ENCODE peak calls at places on chromosomes 1 and 21, in nine cellular contexts. B is NCI-H1048; H is HTR-8/SVneo; J is germinal center; M is NCI-H1105 treated with DMSO at 0.1 percent for 48 hours; A is globus pallidus; V is thoracic aorta; K is sigmoid colon; F is stimulated activated CD4-positive, alpha-beta T cell treated with anti-CD3 and anti-CD28 coated beads, Interleukin-2, amount 100 ng/mL, for 48 hours. P is an unnamed sample.

GRCh38 chr1:58941471-58942289 is 157.8 kb upstream of the JUN start:
- DNase-seq in B (no peak), H (no peak), J (no peak), M (no peak), A (no peak), V (no peak), K (no peak), F (no peak), P (no peak)

GRCh38 chr1:154534263-154534844 is 24.1 kb downstream of the UBE2Q1 start:
- DNase-seq in B (no peak), H (peak; percentile 48), J (peak; percentile 23), M (peak; percentile 79), A (no peak), V (no peak), K (no peak), F (no peak), P (no peak)

GRCh38 chr1:209176866-209177430 is 406.6 kb upstream of the CAMK1G start:
- DNase-seq in B (no peak), H (no peak), J (no peak), M (peak; percentile 20), A (no peak), V (no peak), K (no peak), F (no peak), P (peak; percentile 77)

GRCh38 chr1:41482906-41483895 is 1.3 kb downstream of the EDN2 start:
- DNase-seq in B (no peak), H (no peak), J (no peak), M (peak; percentile 41), A (no peak), V (no peak), K (no peak), F (no peak), P (no peak)

GRCh38 chr1:182990413-182991144 is 32.6 kb upstream of the LAMC1 start:
- DNase-seq in B (no peak), H (no peak), J (no peak), M (no peak), A (no peak), V (no peak), K (no peak), F (no peak), P (no peak)

GRCh38 chr1:182301467-182302198 is 90.0 kb downstream of the GLUL start:
- DNase-seq in B (peak; percentile 91), H (no peak), J (no peak), M (peak; percentile 4), A (peak; percentile 94), V (no peak), K (peak; percentile 71), F (peak; percentile 12), P (peak; percentile 90)

GRCh38 chr21:41923641-41924342 is 30.0 kb downstream of the C2CD2 start:
- DNase-seq in B (no peak), H (no peak), J (no peak), M (no peak), A (no peak), V (no peak), K (peak; percentile 75), F (no peak), P (no peak)

GRCh38 chr1:68495968-68496679 is 758 bp downstream of the DEPDC1 start:
- DNase-seq in B (no peak), H (no peak), J (peak; percentile 5), M (peak; percentile 25), A (no peak), V (no peak), K (no peak), F (no peak), P (no peak)

GRCh38 chr1:30599721-30600120 is 123.7 kb downstream of the MATN1 start:
- DNase-seq in B (no peak), H (no peak), J (no peak), M (no peak), A (no peak), V (no peak), K (peak; percentile 73), F (no peak), P (no peak)

GRCh38 chr21:30769724-30770431 is 14.7 kb upstream of the KRTAP21-1 start:
- DNase-seq in B (no peak), H (no peak), J (no peak), M (no peak), A (no peak), V (no peak), K (no peak), F (no peak), P (no peak)

GRCh38 chr1:61210435-61211012 is 128.2 kb downstream of the NFIA start:
- DNase-seq in B (no peak), H (no peak), J (no peak), M (no peak), A (no peak), V (no peak), K (no peak), F (no peak), P (no peak)

GRCh38 chr1:233439721-233440120 is 112.2 kb downstream of the MAP3K21 start:
- DNase-seq in B (no peak), H (no peak), J (no peak), M (no peak), A (no peak), V (no peak), K (no peak), F (no peak), P (no peak)

GRCh38 chr1:205285391-205286101 is 36.0 kb downstream of the NUAK2 start:
- DNase-seq in B (no peak), H (no peak), J (peak; percentile 58), M (no peak), A (no peak), V (no peak), K (no peak), F (peak; percentile 48), P (no peak)

GRCh38 chr1:161848676-161849075 is 82.6 kb downstream of the ATF6 start:
- DNase-seq in B (no peak), H (no peak), J (no peak), M (no peak), A (no peak), V (no peak), K (no peak), F (no peak), P (no peak)

GRCh38 chr21:46431448-46431847 is 27.2 kb upstream of the DIP2A start:
- DNase-seq in B (no peak), H (no peak), J (no peak), M (no peak), A (no peak), V (no peak), K (no peak), F (no peak), P (no peak)

GRCh38 chr1:65170511-65171142 is 22.6 kb downstream of the AK4 start:
- DNase-seq in B (no peak), H (no peak), J (no peak), M (no peak), A (no peak), V (no peak), K (peak; percentile 87), F (no peak), P (no peak)

GRCh38 chr1:78092686-78093085 is 46.9 kb downstream of the GIPC2 start:
- DNase-seq in B (no peak), H (no peak), J (no peak), M (no peak), A (no peak), V (no peak), K (no peak), F (no peak), P (no peak)

GRCh38 chr1:241518447-241519307 is 878 bp downstream of the FH start:
- DNase-seq in B (no peak), H (no peak), J (peak; percentile 5), M (no peak), A (peak; percentile 31), V (no peak), K (no peak), F (peak; percentile 20), P (no peak)

GRCh38 chr21:46227811-46228344 is 696 bp downstream of the LSS start:
- DNase-seq in B (no peak), H (no peak), J (no peak), M (no peak), A (peak; percentile 36), V (no peak), K (peak; percentile 67), F (no peak), P (no peak)

P was measured in retinal pigment epithelial cell.